ENCODE peak calls at places on chromosomes 12 and 14, in eight cellular contexts. K is HFFc6; B is GM23338; A is stimulated activated naive CD8-positive, alpha-beta T cell treated with anti-CD3 and anti-CD28 coated beads, Interleukin-15, Interleukin-2, amounts not matched to agents 100 U/mL and 50 U/mL, for 24 hours; E is stromal cell of bone marrow; L is A549; T is pancreas; W is left ventricle myocardium inferior. D is an unnamed sample.

GRCh38 chr14:99603471-99603933 is 505 bp downstream of the CCDC85C start:
- DNase-seq in K (peak), W (no peak), B (peak), T (peak), L (peak), E (no peak), A (peak), D (peak)

GRCh38 chr12:120230326-120230973 is 29.5 kb upstream of the RPLP0 start:
- DNase-seq in T (peak), K (peak), B (peak), W (peak), A (no peak), E (peak), L (peak), D (no peak)

GRCh38 chr12:55823419-55823818 is 5.6 kb downstream of the ORMDL2 start:
- DNase-seq in K (no peak), L (no peak), E (no peak), A (no peak), T (no peak), B (no peak), W (no peak), D (no peak)

GRCh38 chr14:101103321-101103901 is 199.9 kb upstream of the RTL1 start:
- DNase-seq in L (no peak), E (no peak), B (no peak), K (no peak), W (no peak), A (no peak), T (peak), D (no peak)

GRCh38 chr14:78448483-78449094 is 278.4 kb downstream of the NRXN3 start:
- DNase-seq in W (no peak), K (peak), A (peak), E (peak), B (peak), T (peak), L (peak), D (peak)

GRCh38 chr12:19456176-19456575 is 16.9 kb downstream of the AEBP2 start:
- DNase-seq in E (no peak), T (no peak), A (no peak), L (no peak), W (peak), B (no peak), K (no peak), D (no peak)

GRCh38 chr12:131076791-131077747 is 123.4 kb downstream of the ADGRD1 start:
- DNase-seq in B (no peak), K (no peak), E (no peak), L (no peak), A (no peak), W (peak), T (no peak), D (no peak)

GRCh38 chr14:35402323-35403084 is 2.0 kb downstream of the NFKBIA start:
- DNase-seq in B (no peak), K (no peak), L (no peak), A (peak), T (no peak), W (no peak), E (no peak), D (peak)

GRCh38 chr12:108571604-108572165 is 9.3 kb downstream of the ISCU start:
- DNase-seq in A (no peak), W (no peak), K (no peak), B (no peak), L (no peak), T (no peak), E (no peak), D (no peak)

GRCh38 chr12:26627335-26627734 is 205.7 kb downstream of the ITPR2 start:
- DNase-seq in T (no peak), W (no peak), E (no peak), A (no peak), L (no peak), K (no peak), B (no peak), D (no peak)

GRCh38 chr14:31096255-31096654 is 70.1 kb upstream of the STRN3 start:
- DNase-seq in T (no peak), L (no peak), B (no peak), K (peak), W (no peak), E (no peak), A (no peak), D (no peak)

GRCh38 chr14:104964546-104964945 is 13.6 kb downstream of the AHNAK2 start:
- DNase-seq in A (no peak), B (no peak), W (no peak), T (no peak), E (no peak), L (no peak), K (no peak), D (no peak)

GRCh38 chr14:96797943-96798349 is 764 bp downstream of the VRK1 start:
- DNase-seq in W (no peak), K (no peak), E (no peak), L (peak), A (no peak), B (no peak), T (no peak), D (peak)

GRCh38 chr12:132275110-132275531 is 54.3 kb downstream of the GALNT9 start:
- DNase-seq in B (peak), T (no peak), E (peak), A (no peak), K (peak), W (no peak), L (peak), D (no peak)

GRCh38 chr14:39876935-39877334 is 444.7 kb upstream of the FBXO33 start:
- DNase-seq in A (no peak), L (no peak), E (no peak), W (no peak), B (no peak), K (no peak), T (no peak), D (no peak)

GRCh38 chr12:130132831-130133635 is 29.2 kb upstream of the FZD10 start:
- DNase-seq in W (no peak), B (no peak), K (no peak), E (no peak), L (no peak), A (no peak), T (no peak), D (no peak)

GRCh38 chr12:124224535-124225110 is 70.3 kb upstream of the RFLNA start:
- DNase-seq in L (no peak), W (no peak), T (no peak), B (no peak), K (no peak), E (no peak), A (no peak), D (no peak)

GRCh38 chr12:38904932-38905479 is 385 bp downstream of the CPNE8 start:
- DNase-seq in W (peak), E (peak), B (peak), K (no peak), A (peak), T (peak), L (peak), D (peak)

GRCh38 chr12:45402288-45402687 is 186.4 kb downstream of the ANO6 start:
- DNase-seq in E (no peak), A (no peak), W (no peak), T (no peak), L (no peak), K (no peak), B (no peak), D (no peak)

D was measured in stimulated activated CD4-positive, alpha-beta T cell treated with anti-CD3 and anti-CD28 coated beads, Interleukin-4, amount 100 ng/mL, for 24 hours.